ENCODE peak calls at places on chromosomes 4 and X, in nine cellular contexts. X is GM12878, Y is DND-41, K is upper lobe of left lung, B is IMR-90, S is activated B cell treated with CpG ODN at 0.5 μM for 24 hours, H is right lobe of liver, P is omental fat pad, U is pancreas. E is an unnamed sample.

GRCh38 chrX:45517090-45517973 is 316.7 kb upstream of the DIPK2B start:
- ATAC-seq in X (no peak), Y (no peak), K (no peak), B (peak), S (no peak), H (no peak), P (peak), U (no peak), E (no peak)

GRCh38 chr4:42339935-42340406 is 57.3 kb upstream of the SHISA3 start:
- ATAC-seq in X (no peak), Y (no peak), K (peak), B (peak), S (no peak), H (peak), P (no peak), U (no peak), E (peak)

GRCh38 chrX:129600981-129601424 is 53.8 kb downstream of the APLN start:
- ATAC-seq in X (peak), Y (peak), K (peak), B (peak), S (no peak), H (peak), P (no peak), U (no peak), E (peak)

GRCh38 chrX:108121291-108121690 is 29.7 kb downstream of the ATG4A start:
- ATAC-seq in X (no peak), Y (no peak), K (no peak), B (no peak), S (no peak), H (no peak), P (no peak), U (no peak), E (no peak)

GRCh38 chrX:134803060-134803459 is 144.8 kb upstream of the PLAC1 start:
- ATAC-seq in X (no peak), Y (no peak), K (no peak), B (no peak), S (no peak), H (no peak), P (no peak), U (no peak), E (no peak)

GRCh38 chr4:180794352-180794751 is 1448.8 kb upstream of the TENM3 start:
- ATAC-seq in X (no peak), Y (no peak), K (peak), B (no peak), S (no peak), H (peak), P (no peak), U (no peak), E (no peak)

GRCh38 chr4:11603594-11604194 is 175.0 kb upstream of the HS3ST1 start:
- ATAC-seq in X (no peak), Y (no peak), K (no peak), B (peak), S (no peak), H (no peak), P (no peak), U (no peak), E (no peak)

GRCh38 chrX:16946971-16947562 is 609 bp downstream of the REPS2 start:
- ATAC-seq in X (peak), Y (no peak), K (peak), B (no peak), S (peak), H (peak), P (peak), U (peak), E (peak)

GRCh38 chr4:119104644-119105273 is 30.9 kb upstream of the MYOZ2 start:
- ATAC-seq in X (no peak), Y (no peak), K (no peak), B (no peak), S (no peak), H (no peak), P (no peak), U (no peak), E (no peak)

GRCh38 chrX:290476-291166 is 9.4 kb downstream of the PLCXD1 start:
- ATAC-seq in X (no peak), Y (no peak), K (no peak), B (no peak), S (no peak), H (no peak), P (no peak), U (no peak), E (no peak)

GRCh38 chr4:158008551-158009218 is 164.1 kb downstream of the GASK1B start:
- ATAC-seq in X (no peak), Y (no peak), K (peak), B (peak), S (no peak), H (peak), P (peak), U (peak), E (peak)

GRCh38 chr4:38424171-38424871 is 239.7 kb upstream of the KLF3 start:
- ATAC-seq in X (no peak), Y (no peak), K (no peak), B (no peak), S (no peak), H (peak), P (no peak), U (peak), E (no peak)

DNA sequence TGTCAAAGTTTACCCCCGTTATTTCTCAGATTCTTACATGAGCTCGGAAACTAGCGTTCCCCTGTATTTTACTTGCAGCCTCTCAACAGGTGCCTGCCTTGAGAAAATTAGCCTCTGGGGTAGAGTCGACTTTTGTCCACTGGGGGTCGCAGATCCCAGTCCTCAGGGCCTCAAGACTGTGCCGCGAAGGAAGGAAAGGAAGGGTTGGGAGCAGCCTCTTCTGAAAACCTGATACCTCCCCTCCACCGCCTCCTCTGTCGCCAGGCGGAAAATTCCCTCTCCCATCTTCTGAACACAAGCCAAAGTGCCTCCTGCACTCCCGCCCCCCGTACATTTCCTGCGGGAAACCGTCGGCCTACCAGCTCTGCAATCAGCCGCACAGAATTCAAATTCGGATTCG is 44.4 kb upstream of the TMSB15B start:
- ATAC-seq in X (peak), Y (peak), K (peak), B (peak), S (peak), H (peak), P (peak), U (peak), E (peak)
- TF ChIP-seq CTCF in X (peak), Y (peak), K (peak), B (peak), S (no peak), H (peak), P (no peak), U (peak), E (peak)

DNA sequence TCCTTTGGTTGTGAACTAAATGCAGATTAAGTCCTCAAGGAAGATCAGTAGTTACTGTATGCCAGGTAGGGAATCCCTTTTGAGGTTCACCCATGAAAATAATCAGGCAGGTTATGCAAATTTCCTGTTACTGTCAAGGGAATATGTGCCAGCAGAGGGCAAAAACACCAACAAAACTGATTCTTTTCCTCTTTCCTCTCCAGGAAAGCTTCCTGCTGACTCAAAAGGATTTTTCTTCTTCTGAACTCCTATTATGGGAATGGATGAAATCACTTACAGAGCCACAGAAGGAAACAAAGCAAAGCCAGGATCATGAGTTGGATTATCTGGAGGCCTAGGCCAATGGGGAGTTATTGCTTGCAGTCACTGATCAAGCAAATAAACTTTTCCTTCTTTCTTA is 49.8 kb downstream of the TMPRSS11F start:
- ATAC-seq in X (no peak), Y (no peak), K (no peak), B (no peak), S (no peak), H (no peak), P (no peak), U (no peak), E (no peak)
- TF ChIP-seq CTCF in X (no peak), Y (no peak), K (no peak), B (no peak), S (no peak), H (no peak), P (no peak), U (no peak), E (no peak)

GRCh38 chr4:142211444-142211843 is 575.1 kb downstream of the IL15 start:
- ATAC-seq in X (no peak), Y (no peak), K (no peak), B (no peak), S (no peak), H (no peak), P (no peak), U (no peak), E (no peak)
- TF ChIP-seq CTCF in X (no peak), Y (peak), K (no peak), B (no peak), S (no peak), H (no peak), P (no peak), U (no peak), E (no peak)

GRCh38 chrX:53294024-53294648 is 12.8 kb upstream of the IQSEC2 start:
- ATAC-seq in X (no peak), Y (no peak), K (no peak), B (no peak), S (no peak), H (no peak), P (no peak), U (no peak), E (no peak)
- TF ChIP-seq CTCF in X (peak), Y (peak), K (no peak), B (peak), S (no peak), H (no peak), P (no peak), U (no peak), E (no peak)

GRCh38 chr4:123990310-123990709 is 593.7 kb downstream of the SPRY1 start:
- ATAC-seq in X (no peak), Y (no peak), K (no peak), B (no peak), S (no peak), H (no peak), P (no peak), U (no peak), E (no peak)

GRCh38 chr4:123997116-123997515 is 600.5 kb downstream of the SPRY1 start:
- ATAC-seq in X (no peak), Y (no peak), K (no peak), B (no peak), S (no peak), H (no peak), P (no peak), U (no peak), E (no peak)

GRCh38 chr4:123995939-123996338 is 599.3 kb downstream of the SPRY1 start:
- ATAC-seq in X (no peak), Y (no peak), K (no peak), B (peak), S (no peak), H (no peak), P (no peak), U (no peak), E (no peak)

GRCh38 chr4:123997736-123998449 is 601.3 kb downstream of the SPRY1 start:
- ATAC-seq in X (no peak), Y (no peak), K (peak), B (no peak), S (no peak), H (peak), P (no peak), U (no peak), E (peak)

GRCh38 chr4:123994917-123995316 is 598.3 kb downstream of the SPRY1 start:
- ATAC-seq in X (peak), Y (no peak), K (no peak), B (no peak), S (no peak), H (no peak), P (no peak), U (no peak), E (no peak)
- TF ChIP-seq CTCF in X (peak), Y (peak), K (no peak), B (no peak), S (no peak), H (no peak), P (no peak), U (no peak), E (no peak)

GRCh38 chr4:146338512-146338911 is 124.2 kb downstream of the REELD1 start:
- ATAC-seq in X (no peak), Y (no peak), K (no peak), B (no peak), S (no peak), H (no peak), P (no peak), U (no peak), E (no peak)
- TF ChIP-seq CTCF in X (peak), Y (no peak), K (no peak), B (peak), S (no peak), H (no peak), P (no peak), U (no peak), E (no peak)

DNA sequence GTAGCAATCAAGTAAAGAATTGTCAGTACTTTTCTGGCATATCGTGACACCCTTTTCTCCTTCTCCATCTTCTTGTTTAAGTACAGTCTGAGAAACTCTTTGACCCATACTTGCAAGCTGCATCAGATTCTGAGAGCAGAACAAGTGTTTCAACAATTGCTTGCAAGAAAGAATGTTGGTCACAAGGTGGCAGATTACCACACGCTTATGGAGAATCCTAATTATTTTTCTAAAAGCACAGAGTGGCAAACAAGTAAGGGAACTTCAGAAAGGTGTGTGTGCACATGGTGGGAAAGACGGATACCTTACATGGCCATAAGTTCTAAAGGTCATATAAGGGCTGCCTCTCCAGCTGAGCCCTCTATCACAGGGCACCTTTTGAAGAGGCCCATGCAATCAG is 136.4 kb upstream of the FGF13 start:
- ATAC-seq in X (no peak), Y (no peak), K (no peak), B (no peak), S (no peak), H (no peak), P (no peak), U (no peak), E (no peak)
- TF ChIP-seq CTCF in X (no peak), Y (no peak), K (no peak), B (no peak), S (no peak), H (peak), P (no peak), U (no peak), E (no peak)

GRCh38 chr4:140229881-140230280 is 75.9 kb upstream of the MAML3 start:
- ATAC-seq in X (no peak), Y (no peak), K (no peak), B (no peak), S (no peak), H (no peak), P (no peak), U (no peak), E (no peak)

GRCh38 chr4:140236649-140237160 is 82.7 kb upstream of the MAML3 start:
- ATAC-seq in X (no peak), Y (no peak), K (no peak), B (no peak), S (no peak), H (no peak), P (no peak), U (no peak), E (no peak)

GRCh38 chr4:140237616-140238352 is 83.8 kb upstream of the MAML3 start:
- ATAC-seq in X (no peak), Y (no peak), K (peak), B (peak), S (no peak), H (peak), P (peak), U (peak), E (peak)

GRCh38 chr4:140234697-140235060 is 80.7 kb upstream of the MAML3 start:
- ATAC-seq in X (no peak), Y (no peak), K (no peak), B (no peak), S (peak), H (no peak), P (no peak), U (no peak), E (no peak)

DNA sequence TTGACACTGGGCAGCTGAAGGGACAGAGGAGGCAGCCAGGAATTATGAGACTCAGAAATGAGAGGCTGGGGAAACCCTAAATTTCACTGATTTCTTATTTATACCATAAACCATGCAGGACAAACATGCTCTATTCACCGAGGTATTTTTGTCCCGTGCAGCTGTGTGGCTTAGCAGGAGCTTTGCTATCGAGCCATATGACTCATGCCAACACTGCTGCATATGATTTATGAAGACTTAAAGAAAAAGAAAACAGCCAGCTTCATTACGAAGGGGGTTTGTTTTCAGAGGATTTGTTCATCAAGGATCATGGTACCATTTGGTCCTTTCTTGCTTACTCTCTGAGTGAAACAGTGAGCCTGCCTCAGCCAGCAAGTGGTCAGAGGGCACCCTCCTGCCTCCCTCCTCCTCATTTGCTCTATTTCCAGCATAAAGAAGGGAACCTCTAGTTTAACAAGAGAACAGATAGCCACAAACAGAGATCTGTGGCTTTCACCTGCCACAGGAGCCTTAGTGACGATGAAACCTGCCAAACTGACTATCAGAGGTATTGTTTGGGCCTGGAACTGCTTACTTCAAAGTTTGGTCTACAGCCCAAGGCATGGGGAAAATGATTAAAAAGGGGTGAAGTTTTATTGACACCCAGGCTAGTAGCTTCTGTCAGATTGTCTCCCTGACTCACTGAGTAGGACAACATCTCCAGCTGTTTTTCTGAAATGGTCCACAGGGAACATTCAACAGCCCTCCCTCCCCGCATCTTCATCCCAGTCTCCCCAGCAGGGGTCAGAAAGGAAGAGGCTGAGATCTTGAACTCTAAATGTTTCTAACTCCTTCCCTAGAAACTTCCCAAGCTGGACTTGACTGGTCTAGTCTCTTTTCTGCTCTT is 80.1 kb upstream of the MAML3 start:
- ATAC-seq in X (no peak), Y (no peak), K (no peak), B (peak), S (peak), H (no peak), P (no peak), U (no peak), E (no peak)
- TF ChIP-seq CTCF in X (no peak), Y (no peak), K (no peak), B (no peak), S (no peak), H (no peak), P (no peak), U (no peak), E (no peak)

GRCh38 chrX:15471016-15471415 is 22.1 kb downstream of the PIR start:
- ATAC-seq in X (peak), Y (peak), K (peak), B (peak), S (peak), H (peak), P (peak), U (peak), E (peak)
- TF ChIP-seq CTCF in X (peak), Y (peak), K (peak), B (peak), S (no peak), H (peak), P (no peak), U (peak), E (peak)